ENCODE peak calls at places on chromosomes 3 and 15, in nine cellular contexts. S is heart left ventricle, K is stomach, J is breast epithelium, Y is tibial nerve, H is transverse colon, Z is testis, U is ovary, A is adrenal gland. T is an unnamed sample.

GRCh38 chr15:66429117-66429516 is 42.4 kb downstream of the MAP2K1 start:
- DNase-seq in Z (no peak), H (no peak), A (no peak), Y (no peak), U (no peak), J (no peak), K (no peak), S (no peak), T (no peak)

GRCh38 chr3:161096771-161097367 is 8.3 kb downstream of the B3GALNT1 start:
- DNase-seq in S (no peak), Z (no peak), J (no peak), U (no peak), H (no peak), Y (no peak), A (no peak), K (peak), T (no peak)

GRCh38 chr3:71469131-71469430 is 114.4 kb downstream of the FOXP1 start:
- DNase-seq in Z (no peak), Y (no peak), J (no peak), U (no peak), S (no peak), K (no peak), A (no peak), H (no peak), T (no peak)

GRCh38 chr3:127291114-127291513 is 3.3 kb upstream of the PRR20G start:
- DNase-seq in U (no peak), Y (no peak), H (no peak), J (no peak), S (no peak), Z (no peak), A (no peak), K (no peak), T (no peak)

GRCh38 chr3:173725507-173725906 is 328.0 kb downstream of the NLGN1 start:
- DNase-seq in U (no peak), Y (no peak), S (no peak), Z (no peak), H (no peak), J (no peak), A (no peak), K (no peak), T (no peak)

GRCh38 chr3:79326642-79327041 is 441.2 kb downstream of the ROBO1 start:
- DNase-seq in H (no peak), J (no peak), S (no peak), K (no peak), Z (no peak), Y (no peak), U (no peak), A (no peak), T (no peak)

GRCh38 chr15:97892167-97892938 is 68.2 kb upstream of the ARRDC4 start:
- DNase-seq in J (no peak), A (no peak), S (no peak), Z (no peak), K (no peak), U (no peak), Y (no peak), H (no peak), T (no peak)

GRCh38 chr3:187520027-187520945 is 149.9 kb downstream of the SST start:
- DNase-seq in S (peak), Y (peak), J (peak), U (peak), A (peak), H (no peak), Z (peak), K (no peak), T (no peak)

DNA sequence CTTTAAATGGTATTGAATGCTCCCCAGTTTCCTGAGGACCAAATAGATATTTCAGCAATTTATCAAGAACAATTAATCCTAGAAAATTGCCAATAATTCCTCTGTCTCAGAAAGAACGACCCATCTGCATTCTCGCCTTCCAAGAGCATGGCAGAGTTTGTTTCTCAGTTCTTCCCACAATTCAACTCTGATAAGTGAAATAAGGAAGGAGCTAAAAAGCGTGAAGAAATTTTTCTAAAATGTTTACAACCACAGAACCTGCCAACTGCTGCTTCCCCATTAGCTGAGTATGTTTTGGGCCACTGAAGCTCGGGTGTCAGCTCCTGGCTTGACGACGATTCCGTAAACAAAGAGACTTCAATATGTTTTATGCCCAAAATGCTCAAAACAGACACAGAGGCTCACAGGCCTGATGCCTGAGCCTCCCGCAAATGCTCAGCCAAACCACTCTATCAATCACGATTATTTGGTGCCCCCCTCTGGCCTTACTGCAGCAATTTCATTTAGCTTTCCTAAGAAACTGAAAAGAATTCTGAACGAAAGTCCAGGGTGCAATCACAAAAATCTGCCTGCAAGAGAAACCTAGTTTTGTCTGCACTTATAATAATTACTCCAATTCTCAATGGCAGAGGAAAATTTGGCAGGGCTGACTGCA is 259.2 kb upstream of the CCDC54 start:
- DNase-seq in K (no peak), J (no peak), Z (peak), U (peak), Y (peak), A (peak), H (no peak), S (peak), T (no peak)
- TF ChIP-seq POLR2A in K (no peak), J (no peak), Z (no peak), U (no peak), Y (no peak), A (no peak), H (no peak), S (no peak), T (no peak)

GRCh38 chr3:138271189-138271794 is 58.4 kb downstream of the NME9 start:
- DNase-seq in A (no peak), Z (no peak), U (no peak), K (no peak), S (no peak), Y (no peak), H (no peak), J (no peak), T (no peak)
- H3K27ac ChIP-seq in A (no peak), Z (no peak), U (no peak), K (no peak), S (no peak), Y (no peak), H (no peak), J (no peak), T (no peak)

DNA sequence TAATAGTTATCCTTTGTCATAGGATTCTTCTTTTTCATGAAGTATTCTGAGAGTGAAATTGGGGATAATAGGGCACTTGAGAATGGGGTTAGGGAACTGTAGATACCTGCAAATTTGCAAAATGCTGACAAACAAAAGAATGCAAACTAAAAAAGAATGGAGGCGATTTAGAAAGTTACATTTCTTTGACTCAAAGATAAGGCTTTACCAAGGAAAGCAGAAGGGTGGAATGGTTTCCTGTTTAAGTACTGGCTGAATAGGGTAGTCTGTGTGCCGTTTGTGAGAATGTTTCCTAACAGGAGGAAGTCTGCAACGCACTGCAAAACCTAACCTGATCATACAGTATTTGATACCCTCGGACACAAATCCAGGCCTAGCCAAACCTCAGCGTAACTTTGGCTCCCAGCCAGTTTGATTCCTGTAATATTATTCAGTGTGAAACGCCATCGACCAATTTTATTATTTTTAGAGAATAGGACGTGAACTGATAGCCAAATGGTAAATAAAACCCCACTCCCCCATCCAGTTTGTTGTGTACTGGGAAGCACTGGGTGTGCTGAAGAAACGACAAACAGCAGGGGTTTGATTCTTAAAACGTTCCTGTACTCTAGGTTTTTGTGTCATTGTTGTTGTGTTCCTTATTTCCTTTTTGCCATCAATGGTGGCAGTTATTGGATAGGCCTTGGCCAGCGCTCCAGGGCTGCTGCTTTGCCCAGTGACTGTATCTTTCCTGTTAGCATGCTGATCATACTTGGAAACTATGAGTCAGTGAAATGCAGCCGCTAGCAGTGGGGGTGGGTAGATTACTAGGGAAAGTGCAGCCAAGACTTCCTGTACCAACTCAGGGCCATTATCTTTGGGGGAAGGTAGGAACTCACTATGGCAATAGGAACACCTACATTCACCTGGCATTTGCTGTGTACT is 148.0 kb upstream of the TBL1XR1 start:
- DNase-seq in S (peak), K (peak), Y (peak), A (peak), Z (peak), J (peak), H (peak), U (peak), T (peak)
- TF ChIP-seq POLR2A in S (no peak), K (no peak), Y (no peak), A (peak), Z (no peak), J (no peak), H (peak), U (no peak), T (peak)

GRCh38 chr3:42822828-42823227 is 13.6 kb downstream of the ACKR2 start:
- DNase-seq in U (no peak), K (no peak), Y (no peak), Z (no peak), S (no peak), A (no peak), J (no peak), H (no peak), T (no peak)
- H3K27ac ChIP-seq in U (no peak), K (no peak), Y (no peak), Z (no peak), S (no peak), A (no peak), J (peak), H (peak), T (no peak)

GRCh38 chr15:81303241-81304225 is 20.4 kb downstream of the STARD5 start:
- DNase-seq in S (no peak), K (no peak), U (no peak), H (no peak), J (no peak), Z (no peak), A (no peak), Y (no peak), T (no peak)
- TF ChIP-seq POLR2A in S (no peak), K (no peak), U (no peak), H (no peak), J (no peak), Z (no peak), A (no peak), Y (no peak), T (no peak)

DNA sequence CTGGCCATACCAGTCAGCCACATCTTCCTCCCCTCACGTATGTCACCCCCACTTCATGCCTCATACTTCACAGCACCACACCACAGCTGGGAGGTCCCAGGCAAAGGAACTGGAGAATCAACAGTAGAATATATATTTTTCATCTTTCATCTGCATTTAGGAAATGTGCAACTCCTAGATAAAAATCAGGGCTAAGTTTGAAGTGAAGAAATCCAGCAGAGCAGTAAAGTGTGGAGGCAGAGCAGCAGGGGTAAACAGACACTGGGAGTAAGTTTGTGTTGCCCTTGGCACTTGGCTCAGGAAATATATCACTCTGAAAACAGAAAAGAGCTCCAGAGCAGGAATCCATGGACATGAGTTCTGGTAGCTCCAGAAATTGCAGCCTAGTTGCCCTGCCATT is 2.8 kb upstream of the HERC1 start:
- DNase-seq in K (no peak), Z (no peak), J (no peak), H (no peak), S (no peak), Y (no peak), A (no peak), U (no peak), T (no peak)
- H3K27ac ChIP-seq in K (no peak), Z (no peak), J (no peak), H (no peak), S (no peak), Y (no peak), A (no peak), U (no peak), T (no peak)